ENCODE peak calls at places on chromosomes 2 and 18, in six cellular contexts. E is A549, T is IMR-90, W is K562, J is GM12878, Z is HepG2. G is an unnamed sample.

GRCh38 chr2:215744514-215744913 is 268.8 kb downstream of the MREG start:
- DNase-seq in W (no peak), Z (no peak), E (no peak), J (no peak), T (no peak), G (no peak)

GRCh38 chr2:241063093-241063551 is 39.0 kb downstream of the MTERF4 start:
- DNase-seq in Z (no peak), T (no peak), E (no peak), J (no peak), W (no peak), G (no peak)

GRCh38 chr18:63002305-63002704 is 287.0 kb downstream of the PHLPP1 start:
- DNase-seq in Z (no peak), W (no peak), E (no peak), J (no peak), T (no peak), G (no peak)

GRCh38 chr2:201152999-201153398 is 29.9 kb upstream of the CASP10 start:
- DNase-seq in E (no peak), W (no peak), Z (no peak), T (no peak), J (no peak), G (no peak)

GRCh38 chr2:30612371-30612770 is 165.3 kb downstream of the LCLAT1 start:
- DNase-seq in Z (peak), E (no peak), J (no peak), T (no peak), W (no peak), G (no peak)

GRCh38 chr2:241772063-241772499 is 4.5 kb upstream of the GAL3ST2 start:
- DNase-seq in J (peak), Z (peak), E (no peak), W (no peak), T (no peak), G (no peak)

GRCh38 chr2:146077156-146077555 is 1557.2 kb upstream of the ZEB2 start:
- DNase-seq in Z (no peak), E (no peak), T (peak), W (no peak), J (no peak), G (no peak)

GRCh38 chr2:11870064-11870463 is 123.6 kb downstream of the LPIN1 start:
- DNase-seq in W (no peak), T (no peak), J (no peak), E (no peak), Z (no peak), G (no peak)

GRCh38 chr2:9631976-9632700 is 1.3 kb upstream of the YWHAQ start:
- DNase-seq in Z (no peak), T (no peak), E (no peak), J (no peak), W (no peak), G (no peak)

GRCh38 chr2:100291152-100291970 is 30.9 kb downstream of the LONRF2 start:
- DNase-seq in Z (peak), J (no peak), T (peak), W (peak), E (peak), G (peak)

GRCh38 chr2:118003396-118003824 is 10.5 kb downstream of the CCDC93 start:
- DNase-seq in T (peak), E (peak), J (peak), Z (peak), W (peak), G (peak)

GRCh38 chr2:22002066-22002465 is 878.3 kb downstream of the TDRD15 start:
- DNase-seq in W (no peak), J (no peak), E (no peak), T (no peak), Z (no peak), G (no peak)

GRCh38 chr18:51029378-51029693 is 677 bp upstream of the SMAD4 start:
- DNase-seq in Z (no peak), W (no peak), E (no peak), J (no peak), T (peak), G (no peak)

GRCh38 chr2:174176898-174177297 is 71.4 kb downstream of the OLA1 start:
- DNase-seq in W (no peak), T (peak), E (no peak), J (no peak), Z (no peak), G (no peak)

GRCh38 chr18:61201516-61201915 is 131.7 kb upstream of the CDH20 start:
- DNase-seq in E (no peak), Z (no peak), T (no peak), W (no peak), J (no peak), G (no peak)

GRCh38 chr2:143891879-143892308 is 628.0 kb downstream of the ZEB2 start:
- DNase-seq in J (no peak), T (no peak), Z (no peak), E (no peak), W (no peak), G (no peak)

GRCh38 chr2:241184901-241185300 is 3.6 kb upstream of the ANO7 start:
- DNase-seq in J (no peak), E (no peak), Z (no peak), W (no peak), T (no peak), G (no peak)

DNA sequence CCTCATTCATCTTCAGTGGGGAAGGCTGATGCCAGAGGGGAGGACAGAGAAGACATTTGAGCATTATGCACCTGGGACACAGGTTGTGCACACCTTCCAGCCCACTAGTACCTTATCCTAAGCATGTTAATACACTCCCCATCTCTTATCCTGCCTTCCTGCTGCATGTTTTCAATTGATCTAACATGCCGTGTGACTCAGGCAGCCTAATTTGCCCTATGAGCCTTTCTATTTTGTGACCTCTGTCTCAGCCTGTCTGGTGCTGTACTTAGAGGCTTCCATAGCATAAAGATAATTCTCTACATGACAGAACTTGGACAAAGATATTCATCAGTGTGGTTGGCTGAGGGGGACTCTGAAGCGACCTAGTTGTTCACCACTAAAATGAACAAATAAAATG is 8.6 kb upstream of the TMEM37 start:
- DNase-seq in Z (no peak), E (no peak), T (no peak), J (no peak), W (no peak), G (no peak)
- TF ChIP-seq BHLHE40 in Z (no peak), E (no peak), T (no peak), J (no peak), W (no peak), G (no peak)

GRCh38 chr2:198441246-198441645 is 636.9 kb downstream of the PLCL1 start:
- DNase-seq in T (peak), Z (no peak), W (no peak), E (no peak), J (no peak), G (no peak)
- TF ChIP-seq BHLHE40 in T (no peak), Z (no peak), W (no peak), E (no peak), J (no peak), G (no peak)

GRCh38 chr2:27133195-27133875 is 1.1 kb downstream of the PREB start:
- DNase-seq in J (no peak), E (no peak), T (no peak), Z (no peak), W (peak), G (no peak)
- TF ChIP-seq BHLHE40 in J (no peak), E (no peak), T (no peak), Z (no peak), W (no peak), G (no peak)

GRCh38 chr2:37338933-37339332 is 5.5 kb upstream of the QPCT start:
- DNase-seq in Z (no peak), W (no peak), J (no peak), T (no peak), E (no peak), G (no peak)
- TF ChIP-seq BHLHE40 in Z (no peak), W (no peak), J (no peak), T (no peak), E (no peak), G (no peak)

GRCh38 chr2:26448651-26449050 is 29.3 kb downstream of the OTOF start:
- DNase-seq in J (no peak), E (no peak), W (no peak), Z (no peak), T (no peak), G (no peak)
- TF ChIP-seq BHLHE40 in J (no peak), E (no peak), W (no peak), Z (no peak), T (no peak), G (no peak)

DNA sequence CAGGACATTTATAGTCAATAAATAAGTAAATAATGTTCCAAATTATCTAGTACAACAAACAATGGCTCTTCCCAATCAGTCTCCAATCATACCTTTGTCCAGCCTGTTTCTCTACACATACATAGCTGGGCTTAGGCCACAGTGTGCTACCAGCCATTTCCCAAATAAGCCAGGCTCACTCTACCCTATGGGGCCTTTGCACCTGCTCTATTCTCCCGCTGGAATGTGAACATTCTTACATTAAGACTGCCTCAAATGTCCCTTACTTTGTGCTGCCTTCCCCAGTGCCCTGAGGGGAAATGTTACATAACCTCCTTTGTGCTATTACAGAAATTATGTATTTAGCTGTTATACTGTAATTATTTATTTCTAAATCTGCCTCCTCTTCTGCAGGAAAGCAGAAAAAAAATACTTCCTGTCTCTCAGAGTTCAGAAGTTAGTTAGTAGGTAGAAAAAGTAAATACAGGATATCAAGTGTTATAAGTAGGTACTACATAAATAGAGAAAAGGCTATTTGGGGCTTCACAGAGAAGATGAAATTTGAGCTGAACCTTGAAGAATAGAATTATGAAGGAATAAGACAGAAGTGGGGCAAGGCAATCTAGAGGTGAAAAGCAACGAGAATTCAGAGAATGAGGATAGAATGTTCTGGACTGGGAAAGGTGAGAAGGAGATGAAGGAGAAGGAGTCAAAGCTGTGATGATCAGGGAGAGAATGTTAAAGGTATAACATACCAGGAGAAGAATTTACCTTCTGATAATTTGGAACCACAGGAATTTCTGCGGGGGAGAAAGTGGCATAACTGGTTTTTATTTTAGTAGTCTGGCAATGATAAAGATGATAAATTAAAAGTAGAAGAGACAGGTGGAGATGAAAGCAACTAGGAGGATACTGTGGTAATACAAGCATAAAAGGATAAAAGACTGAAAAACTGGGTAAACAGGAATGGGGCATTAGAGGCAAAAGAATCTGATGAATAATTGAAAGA is 37.0 kb downstream of the ROCK1 start:
- DNase-seq in W (no peak), J (no peak), T (no peak), Z (no peak), E (no peak), G (no peak)
- TF ChIP-seq BHLHE40 in W (no peak), J (no peak), T (no peak), Z (no peak), E (no peak), G (no peak)

GRCh38 chr2:71451695-71452094 is 1.7 kb upstream of the DYSF start:
- DNase-seq in W (no peak), E (no peak), T (no peak), Z (no peak), J (no peak), G (no peak)

GRCh38 chr2:71455011-71455740 is 1.8 kb downstream of the DYSF start:
- DNase-seq in W (no peak), J (no peak), Z (no peak), T (no peak), E (no peak), G (no peak)

GRCh38 chr2:71452565-71452964 is 796 bp upstream of the DYSF start:
- DNase-seq in W (peak), J (no peak), T (peak), Z (no peak), E (peak), G (peak)

GRCh38 chr2:71454221-71455010 is 1.1 kb downstream of the DYSF start:
- DNase-seq in T (no peak), E (no peak), J (no peak), W (peak), Z (no peak), G (no peak)

GRCh38 chr2:71453404-71454220 is at the start of gene DYSF:
- DNase-seq in Z (no peak), W (peak), T (peak), E (no peak), J (no peak), G (no peak)
- TF ChIP-seq BHLHE40 in Z (no peak), W (no peak), T (no peak), E (no peak), J (no peak), G (no peak)